ENCODE peak calls at places on chromosomes 6 and 20, in eight cellular contexts. G, D, K, C, B, V, S and X are unnamed samples. For H3K4me1, the result is how much of the 10 kb centered on the place peaks cover.

GRCh38 chr6:151317206-151317994 is 74.0 kb downstream of the ZBTB2 start:
- DNase-seq in G (no peak), D (no peak), K (no peak), C (no peak), B (no peak), V (no peak), S (no peak), X (no peak)

GRCh38 chr20:25606094-25606640 is 17.6 kb downstream of the NANP start:
- DNase-seq in G (no peak), D (no peak), K (no peak), C (no peak), B (no peak), V (no peak), S (no peak), X (no peak)

GRCh38 chr6:113920663-113921267 is 50.2 kb downstream of the HDAC2 start:
- DNase-seq in G (no peak), D (no peak), K (no peak), C (no peak), B (no peak), V (no peak), S (no peak), X (no peak)

GRCh38 chr20:33788351-33789049 is 22.6 kb upstream of the CHMP4B start:
- DNase-seq in G (no peak), D (peak), K (no peak), C (no peak), B (no peak), V (peak), S (no peak), X (no peak)

GRCh38 chr6:37558158-37558557 is 58.5 kb upstream of the CCDC167 start:
- DNase-seq in G (no peak), D (no peak), K (no peak), C (no peak), B (no peak), V (no peak), S (no peak), X (no peak)

GRCh38 chr6:56933650-56934049 is 21.3 kb upstream of the BEND6 start:
- DNase-seq in G (no peak), D (no peak), K (no peak), C (no peak), B (no peak), V (no peak), S (no peak), X (no peak)

GRCh38 chr6:119170427-119171407 is 92.3 kb upstream of the FAM184A start:
- DNase-seq in G (no peak), D (no peak), K (peak), C (no peak), B (no peak), V (no peak), S (no peak), X (no peak)

GRCh38 chr6:33733294-33734007 is 13.3 kb downstream of the IP6K3 start:
- DNase-seq in G (peak), D (no peak), K (no peak), C (no peak), B (no peak), V (no peak), S (no peak), X (peak)

GRCh38 chr6:137145421-137145820 is 28.0 kb downstream of the IL22RA2 start:
- DNase-seq in G (no peak), D (no peak), K (no peak), C (no peak), B (no peak), V (no peak), S (no peak), X (no peak)

GRCh38 chr20:48463916-48464315 is 363.9 kb downstream of the PREX1 start:
- DNase-seq in G (no peak), D (no peak), K (no peak), C (no peak), B (no peak), V (no peak), S (no peak), X (no peak)

GRCh38 chr6:131758920-131759319 is 48.1 kb upstream of the CTAGE9 start:
- DNase-seq in G (no peak), D (no peak), K (no peak), C (no peak), B (no peak), V (no peak), S (no peak), X (no peak)

GRCh38 chr20:36454664-36455427 is 86.5 kb upstream of the MYL9 start:
- DNase-seq in G (no peak), D (no peak), K (no peak), C (peak), B (no peak), V (no peak), S (peak), X (peak)

GRCh38 chr6:148530976-148531375 is 188.3 kb downstream of the SASH1 start:
- DNase-seq in G (no peak), D (no peak), K (no peak), C (no peak), B (no peak), V (no peak), S (no peak), X (no peak)

GRCh38 chr20:47663354-47664067 is 121.8 kb downstream of the SULF2 start:
- DNase-seq in G (peak), D (peak), K (peak), C (peak), B (peak), V (peak), S (peak), X (peak)

GRCh38 chr20:39990692-39991091 is 698.3 kb downstream of the MAFB start:
- DNase-seq in G (no peak), D (no peak), K (no peak), C (no peak), B (no peak), V (no peak), S (no peak), X (no peak)

GRCh38 chr6:24313477-24314141 is 44.2 kb downstream of the DCDC2 start:
- DNase-seq in G (no peak), D (no peak), K (no peak), C (peak), B (no peak), V (no peak), S (no peak), X (no peak)

GRCh38 chr6:155273438-155273837 is 9.6 kb downstream of the CLDN20 start:
- DNase-seq in G (no peak), D (no peak), K (no peak), C (peak), B (peak), V (no peak), S (no peak), X (no peak)

GRCh38 chr20:23047001-23047737 is 2.3 kb downstream of the THBD start:
- DNase-seq in G (no peak), D (no peak), K (no peak), C (no peak), B (no peak), V (no peak), S (no peak), X (no peak)

GRCh38 chr20:12175538-12175937 is 257.8 kb downstream of the BTBD3 start:
- DNase-seq in G (no peak), D (no peak), K (no peak), C (no peak), B (no peak), V (no peak), S (no peak), X (no peak)

GRCh38 chr6:12961761-12962160 is 245.2 kb downstream of the PHACTR1 start:
- DNase-seq in G (no peak), D (no peak), K (no peak), C (no peak), B (no peak), V (no peak), S (no peak), X (no peak)

GRCh38 chr6:118709859-118710350 is 58.5 kb upstream of the CEP85L start:
- DNase-seq in G (no peak), D (no peak), K (no peak), C (no peak), B (no peak), V (peak), S (no peak), X (no peak)

GRCh38 chr6:4220619-4221018 is 85.2 kb upstream of the ECI2 start:
- DNase-seq in G (no peak), D (no peak), K (no peak), C (no peak), B (no peak), V (no peak), S (no peak), X (no peak)

GRCh38 chr6:46090115-46091079 is 39.4 kb upstream of the ENPP4 start:
- DNase-seq in G (peak), D (peak), K (peak), C (peak), B (peak), V (peak), S (peak), X (peak)

GRCh38 chr6:133551847-133552331 is 310.7 kb downstream of the EYA4 start:
- DNase-seq in G (no peak), D (no peak), K (no peak), C (no peak), B (no peak), V (peak), S (no peak), X (peak)

GRCh38 chr6:116611020-116611419 is 5.3 kb upstream of the RSPH4A start:
- DNase-seq in G (no peak), D (no peak), K (no peak), C (no peak), B (no peak), V (no peak), S (no peak), X (no peak)

GRCh38 chr6:116616757-116617093 is 446 bp downstream of the RSPH4A start:
- DNase-seq in G (peak), D (no peak), K (no peak), C (peak), B (peak), V (peak), S (peak), X (no peak)

GRCh38 chr6:116615937-116616756 is at the start of gene RSPH4A:
- DNase-seq in G (peak), D (peak), K (peak), C (peak), B (peak), V (peak), S (peak), X (peak)
- TF ChIP-seq CTCF in G (peak), D (no peak), K (no peak), C (no peak), B (peak), V (no peak), S (no peak), X (no peak)

DNA sequence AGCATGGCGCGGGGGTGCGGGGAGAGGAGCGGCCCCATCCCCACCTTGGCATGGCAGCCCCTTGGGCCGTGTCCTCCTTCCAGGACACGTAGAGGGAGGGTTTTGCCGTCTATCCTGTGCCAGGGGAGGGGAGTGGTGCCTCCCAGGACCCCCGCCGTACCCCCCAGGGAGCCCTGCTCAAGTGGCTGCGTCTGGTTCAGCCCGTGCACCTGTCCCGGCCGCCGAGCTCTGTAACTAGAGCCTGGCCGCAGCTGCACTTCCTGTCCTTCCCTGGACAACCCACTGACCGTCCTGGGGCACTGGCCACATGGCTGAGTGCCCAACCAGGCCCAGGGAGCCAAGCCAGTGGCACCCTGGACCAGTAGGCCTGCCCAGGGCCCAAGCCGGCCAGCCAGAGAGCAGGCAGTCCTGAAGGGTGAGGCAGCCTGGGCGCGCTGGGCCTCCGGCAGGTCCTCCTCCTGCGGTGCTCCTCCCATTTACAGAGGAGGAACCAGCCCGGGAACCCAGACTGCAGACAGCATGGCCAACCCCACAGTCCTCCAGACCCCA is 8.9 kb downstream of the LAMA5 start:
- DNase-seq in G (peak), D (no peak), K (no peak), C (no peak), B (peak), V (no peak), S (peak), X (no peak)
- H3K4me1 ChIP-seq in G (half or more), D (half or more), K (half or more), C (under half), B (under half), V (half or more), S (under half), X (half or more)

DNA sequence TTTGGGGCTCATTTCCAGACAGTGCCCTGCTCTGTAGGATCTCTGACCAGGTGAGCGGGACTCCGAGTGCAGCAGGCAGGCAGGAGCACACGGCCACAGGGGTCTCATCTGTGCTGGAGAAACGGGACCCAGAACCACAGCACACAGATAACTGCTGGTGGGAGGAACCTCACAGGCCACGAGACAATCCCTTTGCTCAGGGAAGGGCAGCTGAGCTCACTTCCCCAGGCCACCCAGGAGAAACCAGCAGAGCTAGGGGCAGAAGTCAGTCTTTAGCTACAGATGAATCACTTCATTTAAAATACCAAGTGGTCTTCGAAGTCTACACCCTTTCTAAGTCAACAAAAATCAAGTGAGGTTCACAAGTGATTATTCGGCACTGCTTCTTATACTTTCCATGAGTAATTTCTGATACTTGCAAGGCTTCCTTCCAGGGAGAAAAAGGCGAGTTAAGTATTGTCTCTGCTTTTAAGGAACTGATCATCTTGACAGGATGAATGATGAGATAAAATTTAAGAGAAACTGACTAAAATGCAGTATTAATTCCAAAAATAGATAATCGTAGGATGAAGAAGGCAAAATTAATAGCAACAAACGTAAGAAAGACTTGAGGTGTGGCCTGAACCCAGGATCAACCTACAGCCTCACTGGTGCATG is 233.5 kb downstream of the TTLL2 start:
- DNase-seq in G (no peak), D (no peak), K (no peak), C (no peak), B (no peak), V (no peak), S (no peak), X (no peak)
- H3K27ac ChIP-seq in G (no peak), D (no peak), K (no peak), C (no peak), B (no peak), V (no peak), S (no peak), X (no peak)

DNA sequence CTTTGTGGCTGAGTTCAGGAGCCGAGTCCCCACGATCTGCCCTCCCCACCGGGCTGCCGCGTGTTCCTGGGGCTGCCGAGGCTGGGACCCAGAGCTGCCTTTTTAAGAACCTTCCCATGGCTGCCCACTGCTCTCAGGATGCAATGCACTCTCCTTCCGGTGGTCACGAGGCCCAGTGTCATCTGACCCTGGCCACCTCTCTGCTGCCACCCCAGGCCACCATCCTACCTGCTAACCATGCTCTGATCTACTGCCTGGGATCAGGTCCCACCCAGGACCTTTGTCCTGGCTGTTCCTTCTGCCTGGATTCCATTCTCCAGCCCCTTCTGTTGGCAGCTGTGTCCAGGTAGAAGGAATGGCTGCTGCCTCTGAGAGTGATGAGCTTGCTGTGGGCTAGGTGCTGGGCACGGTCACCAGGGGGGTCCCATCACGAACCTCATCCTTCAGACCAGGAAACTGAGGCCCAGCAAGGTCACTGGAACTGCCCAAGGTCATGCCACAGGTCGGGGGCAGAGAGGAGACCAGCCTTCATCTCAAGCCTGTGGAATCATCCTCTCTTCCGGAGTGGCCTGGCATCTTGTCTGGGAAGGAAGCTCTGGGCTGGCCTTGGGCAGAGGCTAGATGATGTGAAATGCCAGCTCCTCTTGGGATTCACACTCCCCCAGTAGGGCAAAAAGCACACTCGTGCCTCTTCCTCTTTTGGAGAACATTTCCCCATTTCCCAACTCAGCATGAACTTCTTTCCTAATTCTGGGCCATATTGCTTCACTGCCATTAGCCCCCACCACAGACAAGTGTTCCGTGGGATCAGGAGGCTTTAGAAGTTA is 20.5 kb downstream of the PCK1 start:
- DNase-seq in G (no peak), D (no peak), K (no peak), C (no peak), B (no peak), V (no peak), S (no peak), X (no peak)
- TF ChIP-seq CTCF in G (no peak), D (no peak), K (no peak), C (no peak), B (no peak), V (no peak), S (no peak), X (no peak)

DNA sequence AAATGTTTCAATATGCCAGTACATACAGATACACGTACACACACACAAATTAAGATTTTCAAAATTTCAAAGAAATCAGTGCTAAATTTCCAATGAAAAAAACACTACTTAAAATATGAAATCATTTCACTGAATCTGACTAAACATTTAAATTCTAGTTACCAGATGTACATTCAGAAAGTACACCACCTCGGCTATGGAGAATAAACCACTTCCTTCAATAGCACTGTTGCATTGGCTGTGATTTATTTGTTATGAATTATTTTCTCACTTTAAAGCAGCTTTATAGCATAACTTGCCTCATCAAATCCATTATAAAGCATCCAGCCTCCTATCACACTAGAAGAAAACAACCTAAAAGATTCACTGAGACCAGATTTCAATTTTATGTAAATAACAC is 36.6 kb downstream of the HBS1L start:
- DNase-seq in G (no peak), D (no peak), K (no peak), C (no peak), B (no peak), V (no peak), S (no peak), X (no peak)
- H3K4me1 ChIP-seq in G (under half), D (under half), K (under half), C (under half), B (under half), V (under half), S (under half), X (under half)

GRCh38 chr6:35096129-35096852 is 44.8 kb downstream of the TCP11 start:
- DNase-seq in G (no peak), D (no peak), K (peak), C (no peak), B (peak), V (no peak), S (no peak), X (no peak)

GRCh38 chr6:35093118-35093445 is 48.1 kb downstream of the TCP11 start:
- DNase-seq in G (no peak), D (no peak), K (no peak), C (no peak), B (no peak), V (no peak), S (no peak), X (no peak)

GRCh38 chr6:35092362-35093117 is 48.6 kb downstream of the TCP11 start:
- DNase-seq in G (no peak), D (no peak), K (no peak), C (no peak), B (peak), V (peak), S (no peak), X (no peak)

GRCh38 chr6:35093783-35094182 is 47.4 kb downstream of the TCP11 start:
- DNase-seq in G (no peak), D (no peak), K (no peak), C (no peak), B (peak), V (no peak), S (no peak), X (no peak)

DNA sequence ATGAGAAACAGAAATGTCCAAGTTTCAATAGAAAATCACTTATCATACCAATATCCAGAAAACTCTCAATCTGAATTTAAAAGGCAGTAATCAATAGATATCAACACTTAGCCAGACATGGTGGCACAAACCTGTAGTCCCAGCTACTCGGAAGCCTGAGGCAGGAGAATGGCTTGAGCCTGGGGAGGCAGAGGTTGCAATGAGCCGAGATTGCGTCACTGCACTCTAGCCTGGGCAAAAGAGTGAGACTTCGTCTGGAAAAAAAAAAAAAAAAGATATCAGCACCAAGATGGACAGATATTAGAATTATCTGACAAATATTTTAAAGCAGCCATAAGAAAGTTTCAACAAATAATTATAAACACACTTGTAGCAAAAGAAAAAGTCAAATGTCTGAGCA is 47.0 kb downstream of the TCP11 start:
- DNase-seq in G (no peak), D (no peak), K (no peak), C (no peak), B (no peak), V (no peak), S (no peak), X (no peak)
- H3K27ac ChIP-seq in G (no peak), D (no peak), K (no peak), C (no peak), B (no peak), V (no peak), S (no peak), X (no peak)